ENCODE peak calls at places on chromosomes 11 and 22, in six cellular contexts. Q is stimulated activated CD4-positive, alpha-beta T cell treated with anti-CD3 and anti-CD28 coated beads, Interleukin-15, amount 100 ng/mL, for 1 hour; S is gastrocnemius medialis; E is CD4-positive, alpha-beta memory T cell; A is suprapubic skin; X is NCI-H69. P is an unnamed sample.

GRCh38 chr22:48577691-48578090 is 1250.0 kb downstream of the BRD1 start:
- DNase-seq in E (no peak), S (no peak), X (no peak), A (no peak), Q (no peak), P (no peak)

GRCh38 chr11:26777276-26777939 is 55.5 kb upstream of the SLC5A12 start:
- DNase-seq in E (no peak), Q (no peak), A (no peak), S (no peak), X (no peak), P (no peak)

GRCh38 chr11:63639195-63639832 is 25.1 kb upstream of the PLAAT3 start:
- DNase-seq in X (peak), Q (no peak), S (no peak), A (no peak), E (peak), P (no peak)

GRCh38 chr11:132523929-132524328 is 1008.4 kb downstream of the OPCML start:
- DNase-seq in A (no peak), X (no peak), E (no peak), S (no peak), Q (no peak), P (no peak)

GRCh38 chr11:94767701-94768601 is at the start of gene AMOTL1:
- DNase-seq in A (peak), E (no peak), S (peak), Q (no peak), X (peak), P (peak)

GRCh38 chr11:1303973-1304372 is 5.5 kb downstream of the TOLLIP start:
- DNase-seq in E (no peak), X (no peak), A (peak), S (peak), Q (no peak), P (peak)

GRCh38 chr11:19502691-19503253 is 209.9 kb upstream of the NAV2 start:
- DNase-seq in A (no peak), Q (no peak), E (no peak), X (no peak), S (no peak), P (no peak)

GRCh38 chr11:21622995-21623394 is 569.9 kb upstream of the ANO5 start:
- DNase-seq in E (no peak), Q (no peak), S (no peak), A (no peak), X (peak), P (no peak)

GRCh38 chr11:109971184-109971523 is 122.0 kb upstream of the ZC3H12C start:
- DNase-seq in Q (no peak), S (no peak), X (peak), E (no peak), A (no peak), P (peak)

GRCh38 chr11:114131366-114131963 is 72.0 kb downstream of the ZBTB16 start:
- DNase-seq in X (peak), A (no peak), Q (no peak), E (peak), S (no peak), P (peak)

GRCh38 chr11:122097419-122098001 is 18.5 kb downstream of the BLID start:
- DNase-seq in X (peak), Q (no peak), E (no peak), S (no peak), A (no peak), P (peak)

GRCh38 chr11:119365071-119365591 is 16.4 kb downstream of the USP2 start:
- DNase-seq in A (no peak), X (no peak), E (no peak), Q (no peak), S (peak), P (no peak)

GRCh38 chr11:12802418-12803085 is 128.3 kb downstream of the TEAD1 start:
- DNase-seq in X (peak), A (no peak), S (no peak), E (no peak), Q (no peak), P (peak)

GRCh38 chr22:31206896-31207687 is 5.0 kb upstream of the LIMK2 start:
- DNase-seq in Q (no peak), A (no peak), X (peak), S (peak), E (no peak), P (no peak)

GRCh38 chr22:46908641-46909107 is 146.2 kb downstream of the TBC1D22A start:
- DNase-seq in Q (no peak), E (no peak), A (no peak), X (peak), S (no peak), P (no peak)

GRCh38 chr11:117179048-117179999 is 781 bp downstream of the SIDT2 start:
- DNase-seq in E (no peak), A (peak), X (peak), S (no peak), Q (no peak), P (peak)

GRCh38 chr11:20661445-20661844 is 7.9 kb upstream of the NELL1 start:
- DNase-seq in S (no peak), Q (no peak), X (peak), A (no peak), E (no peak), P (no peak)

GRCh38 chr22:27274770-27275449 is 526.6 kb downstream of the MN1 start:
- DNase-seq in E (no peak), Q (no peak), X (no peak), A (no peak), S (no peak), P (no peak)

GRCh38 chr11:69127884-69128283 is 27.9 kb upstream of the SMIM38 start:
- DNase-seq in S (no peak), X (no peak), A (no peak), E (no peak), Q (no peak), P (no peak)

GRCh38 chr11:61507962-61508824 is at the start of gene LRRC10B:
- DNase-seq in S (no peak), A (no peak), E (no peak), Q (no peak), X (peak), P (peak)